ENCODE peak calls at places on chromosome X, in five cellular contexts. V, F, H, C and G are unnamed samples.

GRCh38 chrX:45006002-45006800 is 133.2 kb downstream of the KDM6A start:
- DNase-seq in F (no peak), H (no peak), V (no peak), C (no peak), G (no peak)

GRCh38 chrX:149715468-149715867 is 3.6 kb downstream of the MAGEA11 start:
- DNase-seq in V (no peak), C (no peak), F (no peak), H (no peak), G (no peak)

GRCh38 chrX:15413101-15413500 is 28.9 kb upstream of the VEGFD start:
- DNase-seq in H (no peak), V (no peak), F (no peak), C (no peak), G (no peak)

GRCh38 chrX:67543818-67544217 is at the start of gene AR:
- DNase-seq in C (peak), F (no peak), H (no peak), V (peak), G (no peak)

GRCh38 chrX:73828080-73828720 is 265.2 kb downstream of the CHIC1 start:
- DNase-seq in H (no peak), F (no peak), C (no peak), V (no peak), G (no peak)

GRCh38 chrX:53284684-53285447 is 3.5 kb upstream of the IQSEC2 start:
- DNase-seq in V (peak), H (peak), F (peak), C (no peak), G (peak)

GRCh38 chrX:20438871-20439526 is 172.3 kb upstream of the RPS6KA3 start:
- DNase-seq in C (no peak), F (peak), V (peak), H (no peak), G (no peak)

GRCh38 chrX:17564689-17565409 is 172.4 kb upstream of the SCML1 start:
- DNase-seq in H (no peak), C (no peak), V (no peak), F (no peak), G (no peak)

GRCh38 chrX:21528076-21528475 is 130.1 kb downstream of the KLHL34 start:
- DNase-seq in V (no peak), F (no peak), C (no peak), H (no peak), G (no peak)

GRCh38 chrX:53048169-53049126 is at the start of gene GPR173:
- DNase-seq in H (no peak), C (peak), F (no peak), V (peak), G (no peak)

GRCh38 chrX:13008189-13008533 is 33.3 kb downstream of the TMSB4X start:
- DNase-seq in F (no peak), H (no peak), V (no peak), C (no peak), G (no peak)

GRCh38 chrX:121389976-121390709 is 342.7 kb downstream of the GLUD2 start:
- DNase-seq in H (no peak), V (no peak), C (no peak), F (no peak), G (no peak)

GRCh38 chrX:110657073-110657472 is 138.5 kb downstream of the CHRDL1 start:
- DNase-seq in V (no peak), F (no peak), H (no peak), C (no peak), G (no peak)

GRCh38 chrX:81291996-81292395 is 90.1 kb downstream of the SH3BGRL start:
- DNase-seq in F (peak), H (no peak), C (no peak), V (no peak), G (no peak)

GRCh38 chrX:30870572-30870971 is 18.5 kb downstream of the TAB3 start:
- DNase-seq in F (no peak), H (no peak), C (no peak), V (no peak), G (no peak)

GRCh38 chrX:100512471-100512870 is 72.3 kb upstream of the TNMD start:
- DNase-seq in V (peak), C (no peak), H (peak), F (peak), G (no peak)

GRCh38 chrX:150848914-150849365 is 49.5 kb downstream of the CD99L2 start:
- DNase-seq in F (peak), C (no peak), H (no peak), V (no peak), G (no peak)

GRCh38 chrX:121254336-121254735 is 206.9 kb downstream of the GLUD2 start:
- DNase-seq in H (no peak), F (peak), V (no peak), C (no peak), G (no peak)

GRCh38 chrX:53356186-53356585 is 66.3 kb downstream of the SMC1A start:
- DNase-seq in F (peak), H (no peak), V (peak), C (peak), G (no peak)

GRCh38 chrX:19875051-19875432 is 12.4 kb downstream of the SH3KBP1 start:
- DNase-seq in F (no peak), C (no peak), H (no peak), V (no peak), G (no peak)

GRCh38 chrX:129876734-129877395 is 29.1 kb upstream of the UTP14A start:
- DNase-seq in F (no peak), V (no peak), H (no peak), C (no peak), G (no peak)

GRCh38 chrX:72041166-72041565 is 90.5 kb downstream of the RTL5 start:
- DNase-seq in F (no peak), H (no peak), C (no peak), V (no peak), G (no peak)

GRCh38 chrX:107733686-107734085 is 41.9 kb downstream of the TSC22D3 start:
- DNase-seq in V (no peak), C (no peak), F (no peak), H (no peak), G (no peak)

GRCh38 chrX:155632424-155633100 is 19.8 kb upstream of the TMLHE start:
- DNase-seq in F (no peak), H (no peak), V (no peak), C (no peak), G (no peak)

GRCh38 chrX:49002091-49002935 is at the start of gene GRIPAP1:
- DNase-seq in H (peak), F (peak), V (peak), C (peak), G (peak)
- TF ChIP-seq POLR2AphosphoS5 in H (peak), F (peak), V (peak), C (peak), G (peak)

DNA sequence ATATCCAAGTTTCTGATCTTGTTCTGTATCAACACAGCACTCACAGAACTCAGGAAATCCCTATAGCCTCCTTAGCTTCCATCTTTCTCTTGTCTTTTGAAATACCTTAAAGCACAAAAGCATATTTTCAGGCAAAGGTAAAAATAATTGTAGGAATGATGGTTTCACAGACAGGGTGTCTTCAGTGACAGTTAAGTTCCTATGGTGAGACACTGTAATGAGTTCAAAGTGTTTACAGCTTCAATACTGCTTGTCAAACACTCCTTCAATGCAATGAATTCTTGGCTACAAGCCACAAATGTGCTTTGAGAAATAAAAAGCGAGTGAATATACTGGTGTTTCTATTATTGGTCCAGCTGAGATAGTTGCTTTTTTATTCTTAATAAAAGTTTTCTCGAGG is 466.0 kb downstream of the DMD start:
- DNase-seq in F (no peak), C (no peak), H (no peak), V (no peak), G (no peak)
- TF ChIP-seq POLR2AphosphoS5 in F (no peak), C (no peak), H (no peak), V (no peak), G (no peak)

GRCh38 chrX:38108364-38108763 is 102.0 kb downstream of the SYTL5 start:
- DNase-seq in H (no peak), C (no peak), F (no peak), V (no peak), G (no peak)
- TF ChIP-seq POLR2AphosphoS5 in H (no peak), C (no peak), F (no peak), V (no peak), G (no peak)

DNA sequence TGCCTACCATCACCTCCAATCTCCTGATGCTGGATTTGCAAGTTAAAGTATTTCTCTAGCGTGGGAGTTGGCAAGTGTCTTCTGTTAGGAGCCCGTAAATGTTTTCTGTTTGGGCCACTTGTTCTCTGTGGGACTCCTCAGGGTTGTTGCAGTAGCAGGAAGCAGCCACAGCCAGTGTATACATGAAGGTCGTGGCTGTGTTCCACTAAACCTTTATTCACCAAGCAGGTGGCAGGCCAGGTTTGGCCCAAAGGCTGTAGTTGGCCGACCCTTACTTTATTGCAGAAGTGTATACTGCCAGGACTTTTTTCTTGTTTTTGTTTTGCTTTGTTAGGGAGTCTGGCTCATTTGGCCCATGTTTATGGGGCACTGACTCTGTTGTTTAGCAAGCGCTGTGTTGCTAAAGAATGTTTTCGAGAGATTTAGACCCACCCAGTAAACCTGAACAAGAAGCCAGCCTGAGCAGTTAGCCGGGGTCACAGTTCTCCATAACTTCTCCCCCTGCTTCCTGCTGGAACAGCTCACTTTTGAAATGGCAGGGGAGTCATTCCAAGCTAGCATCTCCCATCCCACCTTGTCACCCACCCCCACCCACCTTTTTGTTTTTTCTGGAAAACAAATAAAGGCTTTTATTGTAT is 58.8 kb downstream of the SHROOM2 start:
- DNase-seq in F (no peak), C (no peak), H (no peak), V (no peak), G (no peak)
- TF ChIP-seq POLR2AphosphoS5 in F (no peak), C (no peak), H (no peak), V (no peak), G (no peak)

DNA sequence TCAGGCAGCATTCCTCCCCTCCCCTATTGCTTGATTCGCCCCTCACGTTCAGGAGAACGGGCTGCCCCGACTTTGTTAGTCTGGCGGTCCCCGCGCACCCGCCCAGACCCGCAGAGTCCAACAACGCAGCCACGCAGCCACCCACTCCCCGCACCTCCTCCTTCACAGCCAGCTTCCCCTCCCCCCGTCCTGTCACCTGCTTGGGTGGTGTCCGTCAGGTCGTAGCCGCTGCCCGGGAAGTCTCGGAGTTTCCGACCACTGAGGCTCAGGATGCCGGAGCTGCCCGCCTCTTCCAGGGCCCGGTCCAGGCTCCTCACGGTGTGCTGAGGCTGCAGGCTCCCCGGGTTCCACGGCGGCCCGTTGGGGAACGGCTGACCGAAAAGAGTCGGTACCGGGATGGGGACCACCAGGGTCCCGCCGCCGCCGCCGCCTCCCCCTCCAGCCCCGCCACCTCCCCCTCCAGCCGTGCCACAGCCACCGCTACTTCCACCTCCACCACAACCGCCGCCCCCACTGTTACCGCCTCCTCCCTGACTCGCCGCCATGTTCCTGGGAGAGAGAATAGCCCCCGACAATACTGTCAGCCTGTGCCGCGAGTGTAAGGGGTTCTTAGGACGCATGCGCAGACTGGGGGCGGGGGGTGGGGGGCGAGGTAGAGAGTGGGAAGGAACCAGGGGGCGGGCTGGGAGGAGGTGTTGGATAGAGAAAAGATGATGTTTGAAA is at the start of gene LRCH2:
- DNase-seq in V (peak), H (no peak), C (peak), F (no peak), G (no peak)
- TF ChIP-seq POLR2AphosphoS5 in V (peak), H (no peak), C (no peak), F (no peak), G (no peak)

DNA sequence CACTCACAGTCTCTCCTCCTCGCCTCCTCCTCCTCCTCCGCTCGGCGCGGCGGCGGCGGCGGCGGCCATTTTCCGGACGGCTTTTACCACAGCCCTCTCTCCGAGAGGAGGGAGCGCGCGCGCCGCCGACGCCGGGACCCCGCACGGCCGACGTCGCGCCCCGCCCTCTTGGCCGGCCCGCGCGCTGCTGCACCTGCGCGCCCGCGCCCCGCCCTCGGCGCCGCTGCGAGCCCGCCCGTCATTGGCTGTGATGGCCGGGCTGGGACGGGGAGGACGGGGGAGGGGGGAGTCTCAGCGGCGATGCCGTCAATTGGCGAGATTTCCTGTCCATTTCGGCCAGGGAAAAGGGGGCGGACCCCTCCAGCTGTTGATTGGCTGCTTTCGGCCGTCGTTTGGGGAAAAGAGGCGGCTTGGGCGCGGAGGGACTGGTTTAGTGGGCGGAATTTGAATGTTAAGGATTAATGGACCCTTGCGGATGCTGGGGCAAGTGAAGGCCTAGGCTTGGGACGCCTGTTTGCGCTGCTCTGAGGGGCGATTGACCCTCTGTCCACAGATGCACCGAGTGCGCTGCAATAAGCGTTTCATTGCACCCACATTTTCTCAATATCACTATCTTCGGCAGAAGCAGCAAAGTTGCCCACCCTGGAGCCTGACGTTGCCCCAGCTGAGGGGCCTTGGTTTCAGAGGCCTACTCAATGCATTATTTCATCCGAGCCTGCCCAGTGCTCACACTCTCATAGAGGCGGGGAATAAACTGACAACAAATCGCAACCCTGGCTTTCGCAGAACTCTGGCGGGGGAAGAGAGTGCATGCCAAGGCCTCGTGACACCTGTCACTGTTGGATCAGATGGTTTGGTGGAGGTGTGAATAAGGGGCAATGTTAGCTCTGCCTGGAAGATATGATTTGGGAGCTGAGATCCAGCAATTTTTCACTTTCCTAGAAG is at the start of gene MECP2:
- DNase-seq in C (peak), H (peak), F (peak), V (peak), G (peak)
- TF ChIP-seq POLR2AphosphoS5 in C (peak), H (no peak), F (no peak), V (peak), G (no peak)

DNA sequence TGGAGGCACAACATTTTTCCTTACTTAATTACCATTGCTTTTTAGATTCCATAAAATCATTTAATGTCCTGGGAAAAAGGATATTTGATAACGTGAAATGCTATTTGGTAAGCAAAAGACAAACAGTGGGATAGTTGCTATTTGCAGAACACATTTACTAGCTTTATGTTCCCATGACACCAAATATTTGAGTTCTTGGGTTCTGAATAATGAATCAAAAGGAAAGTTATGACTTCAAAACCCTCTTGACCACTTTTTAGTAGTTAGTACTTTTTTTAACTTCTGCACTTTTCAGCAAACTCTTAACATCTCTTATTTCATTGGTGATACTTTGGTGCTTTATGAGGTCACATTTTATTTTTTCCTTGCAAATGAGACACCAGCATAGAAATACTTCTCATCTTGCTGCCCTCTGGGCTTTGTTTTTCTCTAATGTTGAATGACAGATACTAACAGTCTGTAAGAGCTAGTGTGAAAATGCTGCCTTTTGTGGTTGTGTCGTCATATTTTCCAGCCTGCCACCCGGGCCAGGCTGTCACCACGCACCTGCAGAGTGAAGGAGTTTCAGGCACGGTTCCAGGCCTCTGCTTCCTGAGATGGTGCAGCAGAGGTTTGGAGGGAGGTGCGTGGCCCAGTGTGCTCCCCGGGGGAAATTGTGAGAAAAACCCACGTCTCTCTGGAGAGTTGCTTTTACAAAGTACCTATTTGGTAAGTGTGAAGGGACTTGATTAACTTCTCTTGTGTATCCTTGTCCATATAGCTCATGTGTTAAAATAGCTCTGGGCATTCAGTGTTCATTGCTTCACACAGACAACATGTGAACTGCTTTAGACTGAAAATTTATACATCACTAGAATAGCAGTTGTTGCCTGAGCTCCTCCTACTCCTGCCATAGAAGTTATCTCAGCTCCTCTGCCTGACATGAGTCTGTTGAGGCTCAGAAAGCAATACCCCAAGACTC is 34.7 kb downstream of the MSL3 start:
- DNase-seq in H (no peak), C (no peak), F (no peak), V (no peak), G (no peak)
- TF ChIP-seq POLR2AphosphoS5 in H (no peak), C (no peak), F (no peak), V (no peak), G (no peak)

DNA sequence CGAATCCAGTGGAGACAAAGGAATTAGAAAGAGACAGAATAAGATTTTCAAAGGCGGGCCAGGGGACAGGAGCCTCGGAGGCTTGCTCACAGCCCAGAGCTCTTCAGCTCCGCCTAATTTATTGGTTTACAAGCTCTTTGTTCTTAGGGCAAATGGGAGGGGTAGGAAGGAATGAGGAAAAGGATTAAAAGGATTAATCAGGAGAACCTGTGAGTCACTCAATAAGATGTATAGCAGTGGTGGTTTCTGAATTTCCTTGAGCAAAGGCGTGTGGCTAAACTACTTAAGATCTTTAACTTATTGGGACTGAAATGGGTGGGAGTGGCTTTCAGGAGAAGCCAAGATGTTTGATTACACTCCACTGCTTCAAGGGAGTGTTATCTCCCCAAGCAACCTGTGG is 456.0 kb upstream of the SPANXN1 start:
- DNase-seq in C (no peak), H (no peak), F (no peak), V (no peak), G (no peak)
- TF ChIP-seq POLR2AphosphoS5 in C (no peak), H (no peak), F (no peak), V (no peak), G (no peak)